ENCODE peak calls at places on chromosomes 7 and 10, in six cellular contexts. S is upper lobe of left lung, H is GM12878, R is K562, N is A549, K is HepG2. O is an unnamed sample.

GRCh38 chr10:62635127-62635526 is 169.4 kb upstream of the ADO start:
- ATAC-seq in S (no peak), H (no peak), K (no peak), R (no peak), N (no peak), O (no peak)

GRCh38 chr10:24494777-24495176 is 228.9 kb downstream of the ARHGAP21 start:
- ATAC-seq in K (no peak), H (no peak), N (no peak), S (no peak), R (no peak), O (no peak)

GRCh38 chr10:67794909-67795460 is 43.0 kb downstream of the DNAJC12 start:
- ATAC-seq in N (no peak), S (no peak), H (no peak), K (no peak), R (peak; percentile 72), O (no peak)

GRCh38 chr7:21092923-21093702 is 306.4 kb upstream of the SP8 start:
- ATAC-seq in K (no peak), N (no peak), R (no peak), H (no peak), S (no peak), O (no peak)

GRCh38 chr10:80443531-80443974 is 10.6 kb upstream of the TSPAN14 start:
- ATAC-seq in H (peak; percentile 74), R (peak; percentile 83), N (peak; percentile 91), S (peak; percentile 63), K (peak; percentile 87), O (no peak)

GRCh38 chr10:24947304-24948097 is 4.9 kb downstream of the PRTFDC1 start:
- ATAC-seq in R (no peak), S (no peak), N (no peak), H (peak; percentile 79), K (no peak), O (peak; percentile 42)

GRCh38 chr7:40298421-40298820 is 163.6 kb downstream of the SUGCT start:
- ATAC-seq in R (no peak), N (no peak), K (no peak), S (no peak), H (no peak), O (no peak)

GRCh38 chr7:130201796-130202195 is 3.4 kb downstream of the TMEM209 start:
- ATAC-seq in N (no peak), H (no peak), K (no peak), S (no peak), R (peak; percentile 28), O (no peak)

GRCh38 chr10:86367339-86367951 is 850 bp upstream of the GRID1 start:
- ATAC-seq in S (no peak), K (peak; percentile 13), N (no peak), R (no peak), H (peak; percentile 10), O (no peak)

GRCh38 chr10:129288940-129289468 is 178.0 kb upstream of the MGMT start:
- ATAC-seq in H (no peak), N (no peak), K (no peak), R (no peak), S (no peak), O (no peak)

GRCh38 chr7:5679741-5680473 is 101.6 kb downstream of the RNF216 start:
- ATAC-seq in R (no peak), N (no peak), K (no peak), S (peak; percentile 26), H (peak; percentile 86), O (peak; percentile 50)

GRCh38 chr10:126511917-126512487 is 123.7 kb upstream of the ADAM12 start:
- ATAC-seq in H (no peak), S (no peak), K (no peak), N (peak; percentile 51), R (peak; percentile 29), O (no peak)

DNA sequence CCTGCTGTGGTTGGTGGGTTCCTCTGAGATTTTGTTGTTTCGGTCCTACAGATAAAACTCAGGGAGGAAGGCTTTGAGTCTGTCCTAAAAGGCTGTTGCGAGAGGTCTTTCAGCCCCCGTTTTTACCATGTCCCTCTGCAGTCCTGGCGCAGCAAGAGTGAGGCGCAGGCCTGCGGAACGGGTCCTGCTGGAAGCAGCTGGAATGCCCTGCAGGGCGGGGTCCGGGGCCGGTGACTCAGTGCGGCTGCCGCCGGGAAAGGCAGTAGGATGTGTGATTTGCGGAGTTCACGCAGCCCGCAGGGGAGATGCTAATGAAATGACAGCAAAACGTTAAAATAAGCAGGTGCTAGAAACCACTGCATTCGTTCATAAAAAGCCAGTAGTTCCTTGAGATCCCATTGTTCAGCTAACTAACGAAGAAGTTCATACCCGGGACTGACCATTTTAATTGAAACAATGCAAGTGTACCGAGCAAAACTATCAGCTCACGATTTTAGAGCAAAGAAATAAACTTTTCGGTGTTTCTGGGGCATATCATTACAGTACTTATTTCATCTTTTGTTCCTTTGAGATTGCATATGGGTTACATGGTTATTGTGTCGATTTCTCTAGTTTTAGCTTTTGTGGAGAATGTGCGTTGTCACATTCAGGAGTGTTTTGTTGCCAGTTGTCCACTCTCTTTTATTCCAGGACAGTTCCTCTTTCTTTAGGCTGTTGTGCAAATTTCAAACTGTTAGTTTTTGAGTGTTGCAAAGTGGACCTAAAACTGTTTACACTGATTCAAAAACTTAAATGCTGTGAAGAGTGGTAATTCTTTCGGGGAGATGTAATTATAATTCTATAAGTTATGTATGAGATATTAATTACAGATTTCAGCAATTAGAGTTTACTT is 783 bp downstream of the ANLN start:
- ATAC-seq in N (peak; percentile 91), S (peak; percentile 90), H (peak; percentile 48), R (peak; percentile 88), K (peak; percentile 81), O (peak; percentile 69)
- TF ChIP-seq POLR2A in N (peak; percentile 52), S (peak; percentile 24), H (no peak), R (peak; percentile 25), K (no peak), O (peak; percentile 21)

GRCh38 chr7:27098493-27099223 is 2.9 kb upstream of the HOXA1 start:
- ATAC-seq in N (no peak), K (no peak), S (no peak), R (no peak), H (no peak), O (no peak)
- TF ChIP-seq EP300 in N (no peak), K (no peak), S (no peak), R (no peak), H (no peak), O (no peak)

GRCh38 chr10:124701435-124701834 is 42.7 kb downstream of the FAM53B start:
- ATAC-seq in N (no peak), K (no peak), S (peak; percentile 74), R (no peak), H (no peak), O (peak; percentile 80)
- TF ChIP-seq POLR2A in N (no peak), K (no peak), S (no peak), R (no peak), H (no peak), O (no peak)

GRCh38 chr7:48251766-48252165 is 80.5 kb downstream of the ABCA13 start:
- ATAC-seq in R (no peak), S (no peak), K (no peak), H (peak; percentile 85), N (no peak), O (no peak)
- TF ChIP-seq EP300 in R (no peak), S (no peak), K (no peak), H (peak; percentile 85), N (no peak), O (no peak)

GRCh38 chr10:112260831-112261230 is 22.4 kb upstream of the TECTB start:
- ATAC-seq in R (no peak), S (no peak), N (no peak), H (no peak), K (no peak), O (no peak)

GRCh38 chr10:112262556-112262955 is 20.6 kb upstream of the TECTB start:
- ATAC-seq in H (no peak), K (no peak), N (no peak), S (no peak), R (no peak), O (no peak)

GRCh38 chr10:112258407-112258806 is 24.8 kb upstream of the TECTB start:
- ATAC-seq in H (no peak), R (no peak), K (no peak), S (no peak), N (no peak), O (no peak)

GRCh38 chr10:112259688-112260087 is 23.5 kb upstream of the TECTB start:
- ATAC-seq in R (no peak), S (no peak), H (no peak), N (no peak), K (no peak), O (no peak)

GRCh38 chr10:112261281-112261822 is 21.8 kb upstream of the TECTB start:
- ATAC-seq in S (peak; percentile 61), K (peak; percentile 95), H (no peak), R (peak; percentile 64), N (no peak), O (peak; percentile 34)
- TF ChIP-seq POLR2A in S (no peak), K (no peak), H (no peak), R (no peak), N (no peak), O (no peak)

DNA sequence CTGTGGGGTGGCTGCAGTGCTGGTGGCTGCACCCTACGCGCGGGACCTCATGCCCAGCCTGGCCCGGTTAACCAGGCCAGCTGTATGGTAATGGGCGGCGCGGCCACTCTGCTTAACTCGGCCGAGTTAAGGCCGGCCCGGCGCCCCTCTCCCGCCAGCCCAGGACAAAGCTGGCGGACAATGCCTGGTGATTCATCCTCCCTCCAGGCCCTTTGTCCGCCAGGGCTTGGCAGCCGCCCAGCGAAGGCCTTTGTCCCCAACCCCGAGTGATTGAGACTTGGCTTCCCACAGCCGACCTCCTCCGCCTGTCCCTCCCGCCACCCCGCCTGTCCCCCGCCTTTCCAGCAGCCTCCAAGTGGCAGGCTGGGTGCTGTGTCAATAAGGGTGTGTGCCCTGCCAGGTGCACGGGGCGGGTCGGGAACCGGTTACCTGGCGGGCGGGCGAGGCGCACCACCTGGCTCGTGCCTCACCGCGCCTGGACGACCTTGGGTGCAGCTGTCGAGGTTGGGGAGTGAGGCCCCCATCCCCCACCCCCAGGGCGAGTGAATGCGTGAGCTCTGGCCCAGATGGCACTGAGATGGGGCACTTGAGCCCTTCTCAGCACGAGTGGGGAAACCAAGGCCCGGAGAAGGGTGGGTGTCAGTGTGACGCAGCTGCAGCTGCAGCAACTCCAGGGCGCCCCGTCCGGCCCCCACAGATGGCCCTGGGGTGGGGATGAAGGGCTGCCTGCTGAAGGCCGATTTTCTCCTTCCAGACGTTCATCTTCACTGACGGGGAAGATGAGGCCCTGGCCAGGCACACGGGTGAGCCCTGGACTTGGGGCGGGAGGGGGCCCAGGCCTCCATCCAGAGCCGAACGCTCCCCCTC is 4.6 kb downstream of the LFNG start:
- ATAC-seq in K (peak; percentile 40), H (no peak), R (no peak), N (peak; percentile 24), S (peak; percentile 74), O (no peak)
- TF ChIP-seq EP300 in K (no peak), H (no peak), R (no peak), N (no peak), S (no peak), O (no peak)

GRCh38 chr10:102657984-102658724 is 13.9 kb downstream of the TRIM8 start:
- ATAC-seq in H (no peak), K (no peak), R (peak; percentile 13), N (no peak), S (peak; percentile 85), O (no peak)
- TF ChIP-seq POLR2A in H (no peak), K (no peak), R (no peak), N (no peak), S (peak; percentile 60), O (no peak)

O was measured in gastroesophageal sphincter.